ENCODE peak calls at places on chromosome 6, in eight cellular contexts. One of them, this sample, is unnamed.

GRCh38 chr6:63245908-63246307 is 34.6 kb downstream of the FKBP1C start:
- DNase-seq in HCT116: peak; percentile 3
- DNase-seq in heart left ventricle: no peak
- DNase-seq in A549: no peak
- DNase-seq in thyroid gland: no peak
- DNase-seq in lower leg skin: no peak
- DNase-seq in stomach: no peak
- DNase-seq in ovary: no peak
- DNase-seq in this sample: no peak

GRCh38 chr6:90083891-90084290 is 189.6 kb downstream of the GJA10 start:
- DNase-seq in thyroid gland: no peak
- DNase-seq in lower leg skin: no peak
- DNase-seq in HCT116: no peak
- DNase-seq in A549: no peak
- DNase-seq in heart left ventricle: no peak
- DNase-seq in ovary: no peak
- DNase-seq in stomach: no peak
- DNase-seq in this sample: no peak

GRCh38 chr6:156731436-156731835 is 45.7 kb upstream of the ARID1B start:
- DNase-seq in A549: no peak
- DNase-seq in thyroid gland: no peak
- DNase-seq in stomach: no peak
- DNase-seq in ovary: no peak
- DNase-seq in HCT116: peak; percentile 63
- DNase-seq in lower leg skin: no peak
- DNase-seq in heart left ventricle: no peak
- DNase-seq in this sample: peak; percentile 86

GRCh38 chr6:33164665-33165373 is 27.4 kb downstream of the COL11A2 start:
- DNase-seq in A549: no peak
- DNase-seq in thyroid gland: no peak
- DNase-seq in HCT116: no peak
- DNase-seq in heart left ventricle: no peak
- DNase-seq in ovary: no peak
- DNase-seq in stomach: no peak
- DNase-seq in lower leg skin: no peak
- DNase-seq in this sample: no peak

GRCh38 chr6:37566209-37566859 is 66.6 kb upstream of the CCDC167 start:
- DNase-seq in HCT116: no peak
- DNase-seq in A549: peak; percentile 57
- DNase-seq in thyroid gland: peak; percentile 33
- DNase-seq in ovary: peak; percentile 62
- DNase-seq in stomach: peak; percentile 63
- DNase-seq in heart left ventricle: no peak
- DNase-seq in lower leg skin: no peak
- DNase-seq in this sample: no peak

GRCh38 chr6:163925839-163926238 is 511.3 kb downstream of the QKI start:
- DNase-seq in stomach: no peak
- DNase-seq in lower leg skin: no peak
- DNase-seq in A549: no peak
- DNase-seq in thyroid gland: no peak
- DNase-seq in HCT116: no peak
- DNase-seq in heart left ventricle: no peak
- DNase-seq in ovary: no peak
- DNase-seq in this sample: no peak

GRCh38 chr6:125810435-125810834 is 19.7 kb downstream of the NCOA7 start:
- DNase-seq in thyroid gland: no peak
- DNase-seq in A549: no peak
- DNase-seq in lower leg skin: no peak
- DNase-seq in stomach: no peak
- DNase-seq in ovary: no peak
- DNase-seq in heart left ventricle: no peak
- DNase-seq in HCT116: no peak
- DNase-seq in this sample: no peak

GRCh38 chr6:131657630-131658111 is 20.6 kb downstream of the ENPP3 start:
- DNase-seq in heart left ventricle: no peak
- DNase-seq in lower leg skin: no peak
- DNase-seq in A549: no peak
- DNase-seq in stomach: no peak
- DNase-seq in thyroid gland: no peak
- DNase-seq in HCT116: no peak
- DNase-seq in ovary: no peak
- DNase-seq in this sample: peak; percentile 85

GRCh38 chr6:36370638-36371037 is 16.8 kb downstream of the ETV7 start:
- DNase-seq in thyroid gland: no peak
- DNase-seq in HCT116: no peak
- DNase-seq in heart left ventricle: no peak
- DNase-seq in stomach: no peak
- DNase-seq in lower leg skin: no peak
- DNase-seq in ovary: no peak
- DNase-seq in A549: no peak
- DNase-seq in this sample: no peak

GRCh38 chr6:2964793-2965503 is 6.4 kb downstream of the SERPINB6 start:
- DNase-seq in stomach: no peak
- DNase-seq in A549: no peak
- DNase-seq in ovary: no peak
- DNase-seq in thyroid gland: no peak
- DNase-seq in HCT116: no peak
- DNase-seq in heart left ventricle: no peak
- DNase-seq in lower leg skin: no peak
- DNase-seq in this sample: no peak

GRCh38 chr6:80004199-80005072 is at the start of gene TTK:
- DNase-seq in ovary: peak; percentile 87
- DNase-seq in lower leg skin: peak; percentile 92
- DNase-seq in stomach: peak; percentile 94
- DNase-seq in A549: peak; percentile 64
- DNase-seq in HCT116: peak; percentile 89
- DNase-seq in heart left ventricle: peak; percentile 94
- DNase-seq in thyroid gland: peak; percentile 95
- DNase-seq in this sample: peak; percentile 93
- TF ChIP-seq POLR2A in ovary: peak; percentile 36
- TF ChIP-seq POLR2A in lower leg skin: no peak
- TF ChIP-seq POLR2A in stomach: no peak
- TF ChIP-seq POLR2A in A549: no peak
- TF ChIP-seq POLR2A in HCT116: peak; percentile 27
- TF ChIP-seq POLR2A in heart left ventricle: no peak
- TF ChIP-seq POLR2A in thyroid gland: peak; percentile 80
- TF ChIP-seq POLR2A in this sample: peak; percentile 56

DNA sequence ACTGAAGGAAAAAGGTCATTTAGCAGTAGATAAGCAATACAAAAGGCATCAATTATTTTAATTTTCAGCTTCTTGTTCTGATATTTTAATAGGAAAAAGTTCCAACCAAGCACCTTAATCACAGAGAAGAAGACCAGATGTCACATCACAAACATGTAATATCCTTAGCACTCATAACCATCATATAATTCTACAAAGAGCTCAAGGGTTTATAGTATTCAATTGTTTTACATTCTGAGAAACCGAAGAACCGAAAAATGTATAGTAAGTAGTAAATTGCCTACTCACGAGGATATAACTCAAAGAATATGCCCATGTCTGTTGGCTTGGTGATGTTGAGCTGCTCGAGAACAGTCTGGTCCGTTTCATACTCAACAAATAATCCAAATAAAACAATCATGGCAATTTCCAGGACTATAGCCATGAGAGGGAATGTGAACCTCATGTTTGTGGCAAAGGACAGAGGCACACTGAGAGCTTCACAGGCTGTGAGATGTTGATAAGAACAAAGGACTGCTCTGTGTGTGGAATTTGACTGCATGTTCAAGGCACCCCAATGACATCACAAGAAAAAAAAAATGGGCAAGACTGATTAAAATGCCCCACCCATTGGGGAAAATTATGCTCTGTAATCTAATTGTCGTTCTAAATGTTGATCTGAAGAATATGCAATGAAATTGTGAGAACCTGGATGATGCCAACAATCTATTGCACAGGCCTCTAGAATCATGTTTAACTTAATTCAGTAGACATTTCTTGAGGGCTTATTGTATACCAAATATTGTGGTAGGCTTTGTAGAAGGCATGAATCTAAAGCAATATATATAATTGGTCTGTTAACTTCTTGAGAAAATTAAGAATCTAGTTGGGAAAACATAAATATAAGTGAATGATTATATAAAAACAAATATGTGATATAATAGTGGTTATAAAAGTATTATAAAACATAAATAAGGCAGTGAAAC is at the start of gene RHAG:
- DNase-seq in thyroid gland: no peak
- DNase-seq in lower leg skin: no peak
- DNase-seq in stomach: no peak
- DNase-seq in A549: no peak
- DNase-seq in ovary: no peak
- DNase-seq in heart left ventricle: no peak
- DNase-seq in HCT116: no peak
- DNase-seq in this sample: no peak
- TF ChIP-seq POLR2A in thyroid gland: no peak
- TF ChIP-seq POLR2A in lower leg skin: no peak
- TF ChIP-seq POLR2A in stomach: no peak
- TF ChIP-seq POLR2A in A549: no peak
- TF ChIP-seq POLR2A in ovary: no peak
- TF ChIP-seq POLR2A in heart left ventricle: no peak
- TF ChIP-seq POLR2A in HCT116: no peak
- TF ChIP-seq POLR2A in this sample: no peak

GRCh38 chr6:34246563-34247391 is 2.0 kb downstream of the SMIM29 start:
- DNase-seq in A549: no peak
- DNase-seq in lower leg skin: no peak
- DNase-seq in heart left ventricle: no peak
- DNase-seq in stomach: no peak
- DNase-seq in HCT116: no peak
- DNase-seq in thyroid gland: no peak
- DNase-seq in ovary: peak; percentile 43
- DNase-seq in this sample: peak; percentile 46

GRCh38 chr6:34242252-34243130 is 5.8 kb downstream of the HMGA1 start:
- DNase-seq in lower leg skin: no peak
- DNase-seq in HCT116: no peak
- DNase-seq in thyroid gland: no peak
- DNase-seq in ovary: peak; percentile 21
- DNase-seq in A549: no peak
- DNase-seq in heart left ventricle: no peak
- DNase-seq in stomach: no peak
- DNase-seq in this sample: peak; percentile 25

GRCh38 chr6:34243131-34243771 is 5.6 kb downstream of the SMIM29 start:
- DNase-seq in ovary: peak; percentile 11
- DNase-seq in thyroid gland: no peak
- DNase-seq in lower leg skin: no peak
- DNase-seq in stomach: no peak
- DNase-seq in heart left ventricle: no peak
- DNase-seq in A549: no peak
- DNase-seq in HCT116: no peak
- DNase-seq in this sample: peak; percentile 77

GRCh38 chr6:34246249-34246562 is 2.6 kb downstream of the SMIM29 start:
- DNase-seq in heart left ventricle: no peak
- DNase-seq in ovary: no peak
- DNase-seq in thyroid gland: no peak
- DNase-seq in HCT116: no peak
- DNase-seq in stomach: no peak
- DNase-seq in lower leg skin: no peak
- DNase-seq in A549: no peak
- DNase-seq in this sample: no peak

DNA sequence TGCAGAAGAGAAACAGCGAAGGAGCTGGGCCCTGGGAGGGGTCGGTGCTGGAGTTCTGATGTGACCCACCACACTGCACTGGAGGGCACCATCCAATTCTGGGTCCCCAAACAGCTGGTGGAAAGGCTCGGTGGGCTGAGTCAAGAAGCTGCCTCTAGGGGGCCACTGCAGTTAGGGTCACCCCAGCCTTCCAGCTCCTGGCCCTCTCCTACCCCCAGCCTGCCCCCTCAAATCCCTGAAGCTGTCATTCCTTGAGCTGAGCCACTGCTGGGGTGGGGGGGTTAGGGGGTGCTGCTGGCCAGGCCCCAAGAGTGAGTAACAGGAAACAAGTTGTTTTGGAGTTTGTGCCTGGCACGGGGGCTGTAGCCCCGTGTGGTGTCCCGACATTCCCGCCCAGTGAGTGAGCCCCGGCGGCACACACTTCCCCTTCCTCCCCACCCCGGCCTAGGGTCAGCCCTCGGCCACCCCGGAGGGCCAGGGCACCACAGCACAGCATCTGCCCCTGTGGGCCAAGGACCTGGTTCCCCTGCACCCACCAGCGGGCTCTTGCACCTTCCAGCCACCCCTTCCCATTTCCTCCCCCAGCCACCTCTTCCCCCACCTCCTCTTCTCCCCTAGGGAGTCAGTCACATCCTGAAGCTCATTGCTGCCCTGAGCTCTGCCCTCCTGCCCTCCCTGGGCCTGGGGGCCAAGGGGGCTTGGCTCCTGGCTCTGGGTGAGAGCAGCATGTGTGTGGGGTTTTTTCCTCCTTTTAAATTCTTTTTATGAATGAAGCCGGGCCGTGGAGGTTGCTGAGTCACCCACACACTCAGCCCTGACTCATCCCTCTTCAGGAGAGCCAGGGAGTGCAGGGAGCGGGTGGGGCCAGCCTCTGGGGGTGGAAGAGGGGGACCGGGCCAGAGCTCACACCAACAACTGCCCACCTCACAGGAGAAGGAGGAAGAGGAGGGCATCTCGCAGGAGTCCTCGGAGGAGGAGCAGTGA is 4.6 kb downstream of the SMIM29 start:
- DNase-seq in thyroid gland: peak; percentile 75
- DNase-seq in HCT116: peak; percentile 92
- DNase-seq in stomach: peak; percentile 63
- DNase-seq in heart left ventricle: peak; percentile 86
- DNase-seq in ovary: peak; percentile 71
- DNase-seq in A549: peak; percentile 80
- DNase-seq in lower leg skin: no peak
- DNase-seq in this sample: peak; percentile 95
- TF ChIP-seq POLR2A in thyroid gland: no peak
- TF ChIP-seq POLR2A in HCT116: no peak
- TF ChIP-seq POLR2A in stomach: no peak
- TF ChIP-seq POLR2A in heart left ventricle: no peak
- TF ChIP-seq POLR2A in ovary: no peak
- TF ChIP-seq POLR2A in A549: no peak
- TF ChIP-seq POLR2A in lower leg skin: no peak
- TF ChIP-seq POLR2A in this sample: peak; percentile 53

GRCh38 chr6:21024621-21025020 is 490.4 kb downstream of the CDKAL1 start:
- DNase-seq in A549: no peak
- DNase-seq in heart left ventricle: no peak
- DNase-seq in ovary: no peak
- DNase-seq in HCT116: no peak
- DNase-seq in thyroid gland: no peak
- DNase-seq in stomach: no peak
- DNase-seq in lower leg skin: no peak
- DNase-seq in this sample: no peak

GRCh38 chr6:21019614-21020013 is 485.4 kb downstream of the CDKAL1 start:
- DNase-seq in thyroid gland: no peak
- DNase-seq in ovary: no peak
- DNase-seq in stomach: no peak
- DNase-seq in A549: no peak
- DNase-seq in HCT116: no peak
- DNase-seq in heart left ventricle: no peak
- DNase-seq in lower leg skin: no peak
- DNase-seq in this sample: peak; percentile 25

GRCh38 chr6:21026576-21027273 is 492.5 kb downstream of the CDKAL1 start:
- DNase-seq in lower leg skin: no peak
- DNase-seq in HCT116: no peak
- DNase-seq in stomach: no peak
- DNase-seq in thyroid gland: no peak
- DNase-seq in ovary: no peak
- DNase-seq in heart left ventricle: no peak
- DNase-seq in A549: no peak
- DNase-seq in this sample: peak; percentile 74

GRCh38 chr6:21023210-21023609 is 489.0 kb downstream of the CDKAL1 start:
- DNase-seq in heart left ventricle: no peak
- DNase-seq in stomach: no peak
- DNase-seq in HCT116: no peak
- DNase-seq in A549: no peak
- DNase-seq in lower leg skin: no peak
- DNase-seq in ovary: no peak
- DNase-seq in thyroid gland: no peak
- DNase-seq in this sample: no peak

GRCh38 chr6:21022343-21023107 is 488.3 kb downstream of the CDKAL1 start:
- DNase-seq in ovary: no peak
- DNase-seq in HCT116: peak; percentile 85
- DNase-seq in stomach: peak; percentile 78
- DNase-seq in A549: no peak
- DNase-seq in lower leg skin: no peak
- DNase-seq in thyroid gland: peak; percentile 69
- DNase-seq in heart left ventricle: no peak
- DNase-seq in this sample: peak; percentile 82
- TF ChIP-seq POLR2A in ovary: no peak
- TF ChIP-seq POLR2A in HCT116: no peak
- TF ChIP-seq POLR2A in stomach: no peak
- TF ChIP-seq POLR2A in A549: no peak
- TF ChIP-seq POLR2A in lower leg skin: no peak
- TF ChIP-seq POLR2A in thyroid gland: no peak
- TF ChIP-seq POLR2A in heart left ventricle: no peak
- TF ChIP-seq POLR2A in this sample: no peak

This sample was measured in IMR-90.